ENCODE peak calls at places on chromosomes 12 and 14, in four cellular contexts. E is mammary epithelial cell, L is adrenal gland, Z is astrocyte. M is an unnamed sample.

GRCh38 chr12:57240069-57240921 is 10.7 kb downstream of the STAC3 start:
- DNase-seq in E (peak; percentile 53), L (no peak), Z (no peak), M (no peak)

GRCh38 chr14:53041067-53041466 is 90.2 kb upstream of the FERMT2 start:
- DNase-seq in E (no peak), L (no peak), Z (no peak), M (no peak)

GRCh38 chr12:118358607-118359540 is 13.8 kb downstream of the TAOK3 start:
- DNase-seq in E (no peak), L (no peak), Z (no peak), M (no peak)

GRCh38 chr12:125110641-125111360 is 45.6 kb downstream of the AACS start:
- DNase-seq in E (no peak), L (no peak), Z (peak; percentile 18), M (no peak)

GRCh38 chr12:97452839-97453238 is 9.8 kb upstream of the RMST start:
- DNase-seq in E (no peak), L (no peak), Z (no peak), M (no peak)

GRCh38 chr14:54893151-54893760 is 9.4 kb downstream of the GCH1 start:
- DNase-seq in E (peak; percentile 86), L (no peak), Z (peak; percentile 52), M (peak; percentile 81)

GRCh38 chr14:29773990-29774389 is 153.7 kb downstream of the PRKD1 start:
- DNase-seq in E (no peak), L (no peak), Z (no peak), M (no peak)

GRCh38 chr12:119645535-119646059 is 22.3 kb upstream of the PRKAB1 start:
- DNase-seq in E (no peak), L (no peak), Z (no peak), M (no peak)

GRCh38 chr12:6644903-6645302 is 2.3 kb downstream of the ACRBP start:
- DNase-seq in E (no peak), L (no peak), Z (no peak), M (no peak)

GRCh38 chr12:123091756-123092155 is 59.1 kb downstream of the PITPNM2 start:
- DNase-seq in E (no peak), L (no peak), Z (no peak), M (no peak)

GRCh38 chr12:64407342-64408223 is 3.4 kb downstream of the XPOT start:
- DNase-seq in E (no peak), L (no peak), Z (no peak), M (no peak)

GRCh38 chr12:990649-991349 is at the start of gene ERC1:
- DNase-seq in E (peak; percentile 85), L (peak; percentile 91), Z (peak; percentile 86), M (peak; percentile 79)

GRCh38 chr12:2256453-2256852 is 203.7 kb downstream of the CACNA1C start:
- DNase-seq in E (no peak), L (no peak), Z (peak; percentile 89), M (peak; percentile 74)

GRCh38 chr14:104855532-104856090 is 9.5 kb upstream of the CEP170B start:
- DNase-seq in E (no peak), L (no peak), Z (no peak), M (no peak)

GRCh38 chr12:75883241-75883640 is 148.3 kb downstream of the PHLDA1 start:
- DNase-seq in E (no peak), L (no peak), Z (no peak), M (no peak)

GRCh38 chr12:63410197-63410596 is 258.1 kb downstream of the DPY19L2 start:
- DNase-seq in E (no peak), L (no peak), Z (no peak), M (no peak)

GRCh38 chr14:55240526-55241178 is 30.6 kb upstream of the FBXO34 start:
- DNase-seq in E (no peak), L (no peak), Z (peak; percentile 55), M (peak; percentile 71)

GRCh38 chr14:104282332-104283196 is 144.2 kb downstream of the KIF26A start:
- DNase-seq in E (no peak), L (peak; percentile 22), Z (no peak), M (no peak)

GRCh38 chr12:132659146-132659545 is 28.0 kb downstream of the POLE start:
- DNase-seq in E (no peak), L (no peak), Z (no peak), M (no peak)

GRCh38 chr12:38469689-38470088 is 153.1 kb downstream of the ALG10B start:
- DNase-seq in E (no peak), L (no peak), Z (no peak), M (no peak)

GRCh38 chr12:120090626-120091295 is 25.8 kb downstream of the RAB35 start:
- DNase-seq in E (no peak), L (no peak), Z (no peak), M (no peak)

GRCh38 chr12:124654666-124655316 is 87.4 kb upstream of the NCOR2 start:
- DNase-seq in E (no peak), L (peak; percentile 91), Z (no peak), M (no peak)

GRCh38 chr12:31201382-31201781 is 124.6 kb downstream of the SINHCAF start:
- DNase-seq in E (no peak), L (no peak), Z (no peak), M (no peak)

GRCh38 chr12:124625867-124626675 is 58.7 kb upstream of the NCOR2 start:
- DNase-seq in E (peak; percentile 71), L (peak; percentile 80), Z (peak; percentile 55), M (peak; percentile 69)

GRCh38 chr12:44509471-44509870 is 366.6 kb downstream of the NELL2 start:
- DNase-seq in E (no peak), L (no peak), Z (peak; percentile 0), M (peak; percentile 1)

GRCh38 chr12:6507102-6507998 is 13.4 kb downstream of the NCAPD2 start:
- DNase-seq in E (peak; percentile 14), L (no peak), Z (peak; percentile 33), M (peak; percentile 18)

GRCh38 chr12:91722072-91722471 is 423.6 kb downstream of the BTG1 start:
- DNase-seq in E (peak; percentile 98), L (no peak), Z (peak; percentile 10), M (no peak)

GRCh38 chr12:121780429-121780828 is 13.1 kb downstream of the RHOF start:
- DNase-seq in E (no peak), L (no peak), Z (no peak), M (no peak)

GRCh38 chr12:121782616-121782966 is 10.9 kb downstream of the RHOF start:
- DNase-seq in E (no peak), L (no peak), Z (no peak), M (no peak)

GRCh38 chr12:121783771-121784170 is 9.7 kb downstream of the RHOF start:
- DNase-seq in E (peak; percentile 48), L (no peak), Z (no peak), M (no peak)

GRCh38 chr12:121784460-121784859 is 9.0 kb downstream of the RHOF start:
- DNase-seq in E (peak; percentile 96), L (peak; percentile 79), Z (peak; percentile 92), M (peak; percentile 72)

GRCh38 chr12:121781751-121782615 is 11.5 kb downstream of the RHOF start:
- DNase-seq in E (no peak), L (no peak), Z (no peak), M (no peak)
- H3K27ac ChIP-seq in E (no peak overlapping the region), L (peak overlapping the region; percentile 6), Z (peak overlapping the region; percentile 42), M (peak overlapping the region; percentile 46)

DNA sequence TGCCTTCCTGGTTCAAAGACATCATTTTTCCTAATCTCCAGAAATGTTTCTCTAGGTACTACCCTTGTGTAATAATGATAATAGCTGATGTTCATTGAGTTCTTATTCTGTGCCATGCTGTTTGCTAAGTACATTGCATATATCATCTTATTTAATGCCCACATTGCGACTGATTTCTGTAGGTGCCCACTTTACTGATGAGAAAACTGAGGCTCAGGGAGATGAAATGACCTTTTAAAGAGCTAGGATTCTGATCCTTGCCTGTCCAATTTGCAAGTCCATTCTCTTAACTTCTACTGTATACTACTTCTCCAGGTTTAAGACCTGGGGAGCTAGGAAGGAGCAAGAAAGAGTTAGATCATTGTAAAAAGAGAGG is 2.8 kb downstream of the DGKA start:
- DNase-seq in E (no peak), L (no peak), Z (no peak), M (no peak)
- H3K27me3 ChIP-seq in E (no peaks in the 10 kb centered on the region), L (no peaks in the 10 kb centered on the region), Z (no peaks in the 10 kb centered on the region), M (no peaks in the 10 kb centered on the region)

GRCh38 chr14:59254146-59254910 is 65.9 kb downstream of the DAAM1 start:
- DNase-seq in E (peak; percentile 78), L (peak; percentile 89), Z (peak; percentile 94), M (peak; percentile 92)
- H3K4me3 ChIP-seq in E (no peak overlapping the region), L (no peak overlapping the region), Z (peak overlapping the region; percentile 10), M (no peak overlapping the region)

GRCh38 chr12:127174881-127175280 is 1092.1 kb upstream of the TMEM132C start:
- DNase-seq in E (no peak), L (no peak), Z (no peak), M (no peak)

GRCh38 chr12:127178039-127178438 is 1088.9 kb upstream of the TMEM132C start:
- DNase-seq in E (no peak), L (no peak), Z (no peak), M (no peak)

GRCh38 chr12:127172857-127173256 is 1094.1 kb upstream of the TMEM132C start:
- DNase-seq in E (no peak), L (no peak), Z (no peak), M (no peak)

GRCh38 chr12:127176804-127177203 is 1090.2 kb upstream of the TMEM132C start:
- DNase-seq in E (no peak), L (no peak), Z (no peak), M (no peak)

GRCh38 chr12:127175361-127175760 is 1091.6 kb upstream of the TMEM132C start:
- DNase-seq in E (no peak), L (no peak), Z (no peak), M (no peak)
- H3K27ac ChIP-seq in E (no peak overlapping the region), L (no peak overlapping the region), Z (no peak overlapping the region), M (no peak overlapping the region)

GRCh38 chr12:13471471-13471870 is 274.9 kb downstream of the EMP1 start:
- DNase-seq in E (no peak), L (no peak), Z (no peak), M (no peak)
- H3K27me3 ChIP-seq in E (peaks cover 4% of the 10 kb centered on the region), L (no peaks in the 10 kb centered on the region), Z (no peaks in the 10 kb centered on the region), M (no peaks in the 10 kb centered on the region)

GRCh38 chr12:122079038-122079531 is 529 bp downstream of the MLXIP start:
- DNase-seq in E (peak; percentile 28), L (peak; percentile 39), Z (no peak), M (no peak)

GRCh38 chr12:122076743-122077495 is 1.6 kb upstream of the MLXIP start:
- DNase-seq in E (no peak), L (no peak), Z (no peak), M (no peak)

GRCh38 chr12:122072031-122072970 is 6.3 kb upstream of the MLXIP start:
- DNase-seq in E (peak; percentile 80), L (peak; percentile 89), Z (peak; percentile 92), M (peak; percentile 96)

GRCh38 chr12:122078141-122079037 is at the start of gene MLXIP:
- DNase-seq in E (peak; percentile 89), L (peak; percentile 94), Z (peak; percentile 78), M (peak; percentile 86)

DNA sequence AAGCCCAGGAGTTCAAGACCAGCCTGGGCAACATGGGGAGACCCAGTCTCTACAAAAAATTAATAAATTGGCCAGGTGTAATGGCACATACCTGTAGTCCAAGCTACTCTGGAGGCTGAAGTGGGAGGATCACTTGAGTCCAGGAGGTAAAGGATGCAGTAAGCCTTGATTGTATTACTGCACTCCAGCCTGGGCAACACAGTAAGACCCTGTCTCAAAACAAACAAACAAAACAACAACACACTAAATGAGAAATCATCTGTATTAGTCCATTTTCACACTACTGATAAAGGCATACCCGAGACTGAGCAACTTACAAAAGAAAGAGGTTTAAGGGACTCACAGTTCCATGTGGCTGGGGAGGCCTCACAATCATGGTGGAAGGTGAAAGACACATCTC is 4.7 kb upstream of the MLXIP start:
- DNase-seq in E (no peak), L (no peak), Z (no peak), M (no peak)
- H3K4me3 ChIP-seq in E (no peak overlapping the region), L (no peak overlapping the region), Z (no peak overlapping the region), M (no peak overlapping the region)

GRCh38 chr14:99095369-99095768 is 176.6 kb downstream of the BCL11B start:
- DNase-seq in E (no peak), L (no peak), Z (no peak), M (no peak)
- H3K27ac ChIP-seq in E (no peak overlapping the region), L (no peak overlapping the region), Z (no peak overlapping the region), M (no peak overlapping the region)